ENCODE peak calls at places on chromosome 12, in eight cellular contexts. One of them, this sample, is unnamed.

GRCh38 chr12:115872919-115873357 is 404.6 kb downstream of the MED13L start:
- DNase-seq in K562: no peak
- DNase-seq in IMR-90: no peak
- DNase-seq in heart left ventricle: no peak
- DNase-seq in A549: no peak
- DNase-seq in transverse colon: peak; percentile 91
- DNase-seq in prostate gland: peak; percentile 98
- DNase-seq in adrenal gland: no peak
- DNase-seq in this sample: no peak

GRCh38 chr12:8145754-8146415 is 10.9 kb upstream of the ZNF705A start:
- DNase-seq in adrenal gland: peak; percentile 33
- DNase-seq in transverse colon: no peak
- DNase-seq in IMR-90: peak; percentile 85
- DNase-seq in heart left ventricle: peak; percentile 69
- DNase-seq in K562: no peak
- DNase-seq in prostate gland: no peak
- DNase-seq in A549: no peak
- DNase-seq in this sample: peak; percentile 56

GRCh38 chr12:98002887-98003493 is 512.4 kb upstream of the TMPO start:
- DNase-seq in adrenal gland: peak; percentile 43
- DNase-seq in A549: peak; percentile 26
- DNase-seq in IMR-90: peak; percentile 1
- DNase-seq in transverse colon: peak; percentile 8
- DNase-seq in K562: peak; percentile 23
- DNase-seq in heart left ventricle: no peak
- DNase-seq in prostate gland: peak; percentile 46
- DNase-seq in this sample: peak; percentile 54

GRCh38 chr12:47811581-47812484 is 7.9 kb downstream of the HDAC7 start:
- DNase-seq in IMR-90: peak; percentile 86
- DNase-seq in K562: no peak
- DNase-seq in heart left ventricle: no peak
- DNase-seq in prostate gland: no peak
- DNase-seq in A549: no peak
- DNase-seq in transverse colon: peak; percentile 31
- DNase-seq in adrenal gland: peak; percentile 67
- DNase-seq in this sample: peak; percentile 78

GRCh38 chr12:72270246-72270645 is 1.9 kb upstream of the TRHDE start:
- DNase-seq in transverse colon: no peak
- DNase-seq in IMR-90: no peak
- DNase-seq in heart left ventricle: no peak
- DNase-seq in adrenal gland: no peak
- DNase-seq in A549: no peak
- DNase-seq in prostate gland: no peak
- DNase-seq in K562: no peak
- DNase-seq in this sample: no peak

GRCh38 chr12:19131020-19131431 is 1.5 kb downstream of the PLEKHA5 start:
- DNase-seq in A549: peak; percentile 18
- DNase-seq in adrenal gland: peak; percentile 35
- DNase-seq in prostate gland: peak; percentile 15
- DNase-seq in IMR-90: peak; percentile 60
- DNase-seq in K562: no peak
- DNase-seq in heart left ventricle: no peak
- DNase-seq in transverse colon: peak; percentile 16
- DNase-seq in this sample: peak; percentile 31

GRCh38 chr12:118780939-118781338 is 200.4 kb upstream of the SRRM4 start:
- DNase-seq in prostate gland: no peak
- DNase-seq in transverse colon: no peak
- DNase-seq in heart left ventricle: no peak
- DNase-seq in IMR-90: no peak
- DNase-seq in A549: no peak
- DNase-seq in adrenal gland: no peak
- DNase-seq in K562: no peak
- DNase-seq in this sample: no peak

GRCh38 chr12:110012137-110012536 is 12.9 kb downstream of the ANKRD13A start:
- DNase-seq in IMR-90: no peak
- DNase-seq in heart left ventricle: no peak
- DNase-seq in transverse colon: peak; percentile 65
- DNase-seq in A549: no peak
- DNase-seq in prostate gland: no peak
- DNase-seq in adrenal gland: no peak
- DNase-seq in K562: no peak
- DNase-seq in this sample: no peak

GRCh38 chr12:31245822-31246469 is 80.0 kb downstream of the SINHCAF start:
- DNase-seq in transverse colon: no peak
- DNase-seq in A549: no peak
- DNase-seq in heart left ventricle: no peak
- DNase-seq in IMR-90: no peak
- DNase-seq in prostate gland: no peak
- DNase-seq in adrenal gland: no peak
- DNase-seq in K562: peak; percentile 34
- DNase-seq in this sample: no peak

GRCh38 chr12:130877333-130877732 is 5.5 kb downstream of the RAN start:
- DNase-seq in heart left ventricle: no peak
- DNase-seq in prostate gland: no peak
- DNase-seq in transverse colon: no peak
- DNase-seq in K562: no peak
- DNase-seq in A549: no peak
- DNase-seq in adrenal gland: no peak
- DNase-seq in IMR-90: no peak
- DNase-seq in this sample: no peak
- H3K4me1 ChIP-seq in heart left ventricle: peaks cover 15% of the 10 kb centered on the region
- H3K4me1 ChIP-seq in prostate gland: no peaks in the 10 kb centered on the region
- H3K4me1 ChIP-seq in transverse colon: peaks cover 11% of the 10 kb centered on the region
- H3K4me1 ChIP-seq in K562: peaks cover 41% of the 10 kb centered on the region
- H3K4me1 ChIP-seq in A549: peaks cover 21% of the 10 kb centered on the region
- H3K4me1 ChIP-seq in adrenal gland: peaks cover 8% of the 10 kb centered on the region
- H3K4me1 ChIP-seq in IMR-90: no peaks in the 10 kb centered on the region
- H3K4me1 ChIP-seq in this sample: peaks cover 9% of the 10 kb centered on the region

GRCh38 chr12:4293942-4294505 is 20.5 kb downstream of the CCND2 start:
- DNase-seq in A549: no peak
- DNase-seq in adrenal gland: no peak
- DNase-seq in IMR-90: no peak
- DNase-seq in K562: no peak
- DNase-seq in prostate gland: no peak
- DNase-seq in transverse colon: no peak
- DNase-seq in heart left ventricle: no peak
- DNase-seq in this sample: no peak

GRCh38 chr12:4293299-4293941 is 19.9 kb downstream of the CCND2 start:
- DNase-seq in A549: no peak
- DNase-seq in transverse colon: no peak
- DNase-seq in heart left ventricle: no peak
- DNase-seq in IMR-90: no peak
- DNase-seq in K562: no peak
- DNase-seq in adrenal gland: no peak
- DNase-seq in prostate gland: no peak
- DNase-seq in this sample: no peak

GRCh38 chr12:4300870-4301269 is 20.1 kb upstream of the TIGAR start:
- DNase-seq in heart left ventricle: no peak
- DNase-seq in adrenal gland: no peak
- DNase-seq in prostate gland: no peak
- DNase-seq in IMR-90: no peak
- DNase-seq in A549: no peak
- DNase-seq in K562: no peak
- DNase-seq in transverse colon: no peak
- DNase-seq in this sample: no peak

GRCh38 chr12:4297617-4298016 is 23.4 kb upstream of the TIGAR start:
- DNase-seq in IMR-90: no peak
- DNase-seq in adrenal gland: no peak
- DNase-seq in K562: no peak
- DNase-seq in heart left ventricle: no peak
- DNase-seq in A549: no peak
- DNase-seq in transverse colon: no peak
- DNase-seq in prostate gland: no peak
- DNase-seq in this sample: no peak

DNA sequence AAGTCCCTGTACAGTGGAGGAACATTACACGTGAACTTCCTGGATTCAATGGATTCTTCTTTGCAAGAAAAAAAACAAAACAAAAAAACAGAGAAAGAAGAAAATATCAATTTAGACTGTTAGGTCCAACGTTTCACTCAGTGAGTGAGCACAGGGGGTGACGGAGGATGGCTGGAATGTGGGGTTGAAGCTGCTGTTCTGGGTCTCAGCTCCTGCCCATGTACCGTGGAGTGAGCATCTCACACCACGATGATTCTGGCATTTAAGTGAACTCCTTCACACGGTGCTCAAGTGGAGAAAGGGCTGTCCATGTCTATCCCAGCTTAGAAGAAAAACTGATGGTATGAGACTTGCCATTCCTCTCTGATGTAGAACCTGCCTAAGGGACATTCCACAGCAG is 23.2 kb downstream of the CCND2 start:
- DNase-seq in A549: no peak
- DNase-seq in heart left ventricle: no peak
- DNase-seq in prostate gland: no peak
- DNase-seq in K562: no peak
- DNase-seq in transverse colon: no peak
- DNase-seq in IMR-90: no peak
- DNase-seq in adrenal gland: no peak
- DNase-seq in this sample: no peak
- TF ChIP-seq POLR2A in A549: no peak
- TF ChIP-seq POLR2A in heart left ventricle: no peak
- TF ChIP-seq POLR2A in prostate gland: no peak
- TF ChIP-seq POLR2A in K562: no peak
- TF ChIP-seq POLR2A in transverse colon: no peak
- TF ChIP-seq POLR2A in IMR-90: no peak
- TF ChIP-seq POLR2A in adrenal gland: no peak
- TF ChIP-seq POLR2A in this sample: no peak

GRCh38 chr12:9668141-9669018 is 1.1 kb upstream of the CLEC2D start:
- DNase-seq in IMR-90: peak; percentile 33
- DNase-seq in K562: no peak
- DNase-seq in prostate gland: no peak
- DNase-seq in adrenal gland: no peak
- DNase-seq in A549: no peak
- DNase-seq in heart left ventricle: no peak
- DNase-seq in transverse colon: no peak
- DNase-seq in this sample: no peak
- H3K4me3 ChIP-seq in IMR-90: no peak overlapping the region
- H3K4me3 ChIP-seq in K562: no peak overlapping the region
- H3K4me3 ChIP-seq in prostate gland: no peak overlapping the region
- H3K4me3 ChIP-seq in adrenal gland: no peak overlapping the region
- H3K4me3 ChIP-seq in A549: no peak overlapping the region
- H3K4me3 ChIP-seq in heart left ventricle: no peak overlapping the region
- H3K4me3 ChIP-seq in transverse colon: no peak overlapping the region
- H3K4me3 ChIP-seq in this sample: no peak overlapping the region

GRCh38 chr12:52149182-52149641 is 42.6 kb downstream of the KRT80 start:
- DNase-seq in heart left ventricle: peak; percentile 49
- DNase-seq in A549: no peak
- DNase-seq in adrenal gland: no peak
- DNase-seq in transverse colon: peak; percentile 13
- DNase-seq in prostate gland: no peak
- DNase-seq in IMR-90: no peak
- DNase-seq in K562: no peak
- DNase-seq in this sample: no peak
- H3K4me1 ChIP-seq in heart left ventricle: peaks cover 43% of the 10 kb centered on the region
- H3K4me1 ChIP-seq in A549: peaks cover 98% of the 10 kb centered on the region
- H3K4me1 ChIP-seq in adrenal gland: peaks cover 3% of the 10 kb centered on the region
- H3K4me1 ChIP-seq in transverse colon: peaks cover 63% of the 10 kb centered on the region
- H3K4me1 ChIP-seq in prostate gland: peaks cover 46% of the 10 kb centered on the region
- H3K4me1 ChIP-seq in IMR-90: peaks cover 38% of the 10 kb centered on the region
- H3K4me1 ChIP-seq in K562: peaks cover 8% of the 10 kb centered on the region
- H3K4me1 ChIP-seq in this sample: peaks cover 44% of the 10 kb centered on the region

DNA sequence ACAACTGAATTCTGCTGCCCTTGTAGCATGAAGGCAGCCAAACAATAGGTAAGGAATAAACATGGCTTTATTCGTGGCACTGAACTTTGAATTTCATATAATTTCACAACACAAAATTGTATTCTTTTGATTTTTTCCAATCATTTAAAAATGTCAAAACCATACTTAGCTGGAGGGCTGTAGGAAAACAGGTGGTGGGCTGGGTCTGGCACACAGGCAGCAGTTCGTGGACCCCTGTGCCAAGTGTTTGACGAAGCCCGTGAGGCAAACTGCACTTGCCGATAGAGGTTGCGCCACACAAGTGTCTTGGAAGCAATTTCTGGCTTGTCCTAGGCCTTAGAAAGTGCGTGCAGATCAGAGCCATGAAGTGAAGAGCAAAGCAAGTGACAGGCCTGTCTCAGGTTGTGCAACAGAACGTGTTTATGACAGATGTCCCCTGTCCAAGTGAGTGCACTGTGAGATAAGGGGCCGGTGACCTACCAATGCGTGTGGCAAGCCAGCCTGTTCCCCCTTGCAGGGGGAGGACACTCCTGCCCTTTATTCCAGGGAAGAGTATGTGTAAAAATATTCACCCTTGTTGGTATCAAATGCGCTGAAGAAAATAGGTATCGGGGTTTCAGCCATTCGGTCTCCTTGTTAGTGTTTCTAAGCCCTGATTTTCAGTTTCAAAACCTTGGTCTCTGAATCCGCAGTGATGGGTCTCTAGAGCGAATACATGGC is 803 bp upstream of the CHPT1 start:
- DNase-seq in A549: peak; percentile 6
- DNase-seq in prostate gland: peak; percentile 45
- DNase-seq in K562: peak; percentile 75
- DNase-seq in transverse colon: peak; percentile 60
- DNase-seq in IMR-90: no peak
- DNase-seq in adrenal gland: peak; percentile 76
- DNase-seq in heart left ventricle: peak; percentile 72
- DNase-seq in this sample: peak; percentile 45
- TF ChIP-seq POLR2A in A549: no peak
- TF ChIP-seq POLR2A in prostate gland: no peak
- TF ChIP-seq POLR2A in K562: peak; percentile 9
- TF ChIP-seq POLR2A in transverse colon: no peak
- TF ChIP-seq POLR2A in IMR-90: no peak
- TF ChIP-seq POLR2A in adrenal gland: no peak
- TF ChIP-seq POLR2A in heart left ventricle: no peak
- TF ChIP-seq POLR2A in this sample: no peak

This sample was measured in testis.